ENCODE peak calls at places on chromosomes 13 and 19, in five cellular contexts. One of them, this sample, is unnamed.
A peak's percentile ranks its signal among the peaks of the same experiment; 100 is the strongest.

GRCh38 chr13:98930014-98930625 is 47.7 kb downstream of the DOCK9 start:
- DNase-seq in omental fat pad: no peak
- DNase-seq in activated CD8-positive, alpha-beta T cell treated with anti-CD3 and anti-CD28 coated beads for 36 hours: peak; percentile 16
- DNase-seq in lower leg skin: no peak
- DNase-seq in CD8-positive, alpha-beta T cell: no peak
- DNase-seq in this sample: no peak

GRCh38 chr13:111920932-111921705 is 145.8 kb upstream of the SOX1 start:
- DNase-seq in omental fat pad: no peak
- DNase-seq in activated CD8-positive, alpha-beta T cell treated with anti-CD3 and anti-CD28 coated beads for 36 hours: no peak
- DNase-seq in lower leg skin: peak; percentile 64
- DNase-seq in CD8-positive, alpha-beta T cell: no peak
- DNase-seq in this sample: no peak

GRCh38 chr13:61410669-61411297 is 4.9 kb downstream of the PCDH20 start:
- DNase-seq in omental fat pad: no peak
- DNase-seq in activated CD8-positive, alpha-beta T cell treated with anti-CD3 and anti-CD28 coated beads for 36 hours: no peak
- DNase-seq in lower leg skin: no peak
- DNase-seq in CD8-positive, alpha-beta T cell: no peak
- DNase-seq in this sample: no peak

GRCh38 chr13:22114630-22115311 is 443.9 kb downstream of the FGF9 start:
- DNase-seq in omental fat pad: no peak
- DNase-seq in activated CD8-positive, alpha-beta T cell treated with anti-CD3 and anti-CD28 coated beads for 36 hours: peak; percentile 51
- DNase-seq in lower leg skin: no peak
- DNase-seq in CD8-positive, alpha-beta T cell: peak; percentile 16
- DNase-seq in this sample: no peak

GRCh38 chr13:101492251-101492910 is 39.9 kb downstream of the ITGBL1 start:
- DNase-seq in omental fat pad: no peak
- DNase-seq in activated CD8-positive, alpha-beta T cell treated with anti-CD3 and anti-CD28 coated beads for 36 hours: no peak
- DNase-seq in lower leg skin: no peak
- DNase-seq in CD8-positive, alpha-beta T cell: no peak
- DNase-seq in this sample: no peak

GRCh38 chr13:41453620-41454019 is 3.7 kb upstream of the RGCC start:
- DNase-seq in omental fat pad: no peak
- DNase-seq in activated CD8-positive, alpha-beta T cell treated with anti-CD3 and anti-CD28 coated beads for 36 hours: no peak
- DNase-seq in lower leg skin: no peak
- DNase-seq in CD8-positive, alpha-beta T cell: no peak
- DNase-seq in this sample: no peak

GRCh38 chr19:45976180-45976579 is 2.5 kb upstream of the NOVA2 start:
- DNase-seq in omental fat pad: no peak
- DNase-seq in activated CD8-positive, alpha-beta T cell treated with anti-CD3 and anti-CD28 coated beads for 36 hours: no peak
- DNase-seq in lower leg skin: no peak
- DNase-seq in CD8-positive, alpha-beta T cell: no peak
- DNase-seq in this sample: no peak

GRCh38 chr19:1161716-1162115 is 12.4 kb downstream of the SBNO2 start:
- DNase-seq in omental fat pad: no peak
- DNase-seq in activated CD8-positive, alpha-beta T cell treated with anti-CD3 and anti-CD28 coated beads for 36 hours: no peak
- DNase-seq in lower leg skin: no peak
- DNase-seq in CD8-positive, alpha-beta T cell: no peak
- DNase-seq in this sample: peak; percentile 90

GRCh38 chr19:2059422-2060201 is 8.6 kb upstream of the MKNK2 start:
- DNase-seq in omental fat pad: no peak
- DNase-seq in activated CD8-positive, alpha-beta T cell treated with anti-CD3 and anti-CD28 coated beads for 36 hours: no peak
- DNase-seq in lower leg skin: peak; percentile 94
- DNase-seq in CD8-positive, alpha-beta T cell: no peak
- DNase-seq in this sample: no peak

GRCh38 chr13:79297128-79297527 is 108.9 kb downstream of the RBM26 start:
- DNase-seq in omental fat pad: no peak
- DNase-seq in activated CD8-positive, alpha-beta T cell treated with anti-CD3 and anti-CD28 coated beads for 36 hours: no peak
- DNase-seq in lower leg skin: no peak
- DNase-seq in CD8-positive, alpha-beta T cell: no peak
- DNase-seq in this sample: no peak

GRCh38 chr19:31419871-31420430 is 70.7 kb upstream of the TSHZ3 start:
- DNase-seq in omental fat pad: no peak
- DNase-seq in activated CD8-positive, alpha-beta T cell treated with anti-CD3 and anti-CD28 coated beads for 36 hours: no peak
- DNase-seq in lower leg skin: no peak
- DNase-seq in CD8-positive, alpha-beta T cell: no peak
- DNase-seq in this sample: no peak

GRCh38 chr13:67150608-67151007 is 79.5 kb downstream of the PCDH9 start:
- DNase-seq in omental fat pad: no peak
- DNase-seq in activated CD8-positive, alpha-beta T cell treated with anti-CD3 and anti-CD28 coated beads for 36 hours: no peak
- DNase-seq in lower leg skin: no peak
- DNase-seq in CD8-positive, alpha-beta T cell: no peak
- DNase-seq in this sample: no peak

GRCh38 chr13:102147353-102147752 is 254.5 kb downstream of the FGF14 start:
- DNase-seq in omental fat pad: no peak
- DNase-seq in activated CD8-positive, alpha-beta T cell treated with anti-CD3 and anti-CD28 coated beads for 36 hours: no peak
- DNase-seq in lower leg skin: no peak
- DNase-seq in CD8-positive, alpha-beta T cell: no peak
- DNase-seq in this sample: no peak

GRCh38 chr13:25980255-25980654 is 71.6 kb downstream of the SHISA2 start:
- DNase-seq in omental fat pad: no peak
- DNase-seq in activated CD8-positive, alpha-beta T cell treated with anti-CD3 and anti-CD28 coated beads for 36 hours: peak; percentile 17
- DNase-seq in lower leg skin: no peak
- DNase-seq in CD8-positive, alpha-beta T cell: no peak
- DNase-seq in this sample: no peak

GRCh38 chr13:96947343-96947910 is 46.8 kb downstream of the OXGR1 start:
- DNase-seq in omental fat pad: no peak
- DNase-seq in activated CD8-positive, alpha-beta T cell treated with anti-CD3 and anti-CD28 coated beads for 36 hours: no peak
- DNase-seq in lower leg skin: no peak
- DNase-seq in CD8-positive, alpha-beta T cell: no peak
- DNase-seq in this sample: no peak

GRCh38 chr13:48258430-48258829 is 25.4 kb downstream of the ITM2B start:
- DNase-seq in omental fat pad: no peak
- DNase-seq in activated CD8-positive, alpha-beta T cell treated with anti-CD3 and anti-CD28 coated beads for 36 hours: no peak
- DNase-seq in lower leg skin: no peak
- DNase-seq in CD8-positive, alpha-beta T cell: no peak
- DNase-seq in this sample: no peak

GRCh38 chr13:109644956-109645355 is 141.4 kb downstream of the IRS2 start:
- DNase-seq in omental fat pad: no peak
- DNase-seq in activated CD8-positive, alpha-beta T cell treated with anti-CD3 and anti-CD28 coated beads for 36 hours: no peak
- DNase-seq in lower leg skin: no peak
- DNase-seq in CD8-positive, alpha-beta T cell: no peak
- DNase-seq in this sample: no peak

GRCh38 chr19:29542327-29542726 is 16.5 kb downstream of the VSTM2B start:
- DNase-seq in omental fat pad: no peak
- DNase-seq in activated CD8-positive, alpha-beta T cell treated with anti-CD3 and anti-CD28 coated beads for 36 hours: no peak
- DNase-seq in lower leg skin: no peak
- DNase-seq in CD8-positive, alpha-beta T cell: no peak
- DNase-seq in this sample: no peak

GRCh38 chr19:21130097-21130775 is 11.6 kb upstream of the ZNF431 start:
- DNase-seq in omental fat pad: no peak
- DNase-seq in activated CD8-positive, alpha-beta T cell treated with anti-CD3 and anti-CD28 coated beads for 36 hours: no peak
- DNase-seq in lower leg skin: no peak
- DNase-seq in CD8-positive, alpha-beta T cell: no peak
- DNase-seq in this sample: no peak

GRCh38 chr13:81745391-81745790 is 1404.5 kb upstream of the SPRY2 start:
- DNase-seq in omental fat pad: no peak
- DNase-seq in activated CD8-positive, alpha-beta T cell treated with anti-CD3 and anti-CD28 coated beads for 36 hours: no peak
- DNase-seq in lower leg skin: no peak
- DNase-seq in CD8-positive, alpha-beta T cell: no peak
- DNase-seq in this sample: no peak

GRCh38 chr13:45879666-45880065 is 28.1 kb upstream of the SIAH3 start:
- DNase-seq in omental fat pad: no peak
- DNase-seq in activated CD8-positive, alpha-beta T cell treated with anti-CD3 and anti-CD28 coated beads for 36 hours: no peak
- DNase-seq in lower leg skin: no peak
- DNase-seq in CD8-positive, alpha-beta T cell: no peak
- DNase-seq in this sample: no peak

GRCh38 chr19:36674201-36674600 is 7.6 kb upstream of the ZNF461 start:
- DNase-seq in omental fat pad: no peak
- DNase-seq in activated CD8-positive, alpha-beta T cell treated with anti-CD3 and anti-CD28 coated beads for 36 hours: no peak
- DNase-seq in lower leg skin: no peak
- DNase-seq in CD8-positive, alpha-beta T cell: no peak
- DNase-seq in this sample: no peak

GRCh38 chr19:6672693-6673290 is 2.8 kb upstream of the TNFSF14 start:
- DNase-seq in omental fat pad: no peak
- DNase-seq in activated CD8-positive, alpha-beta T cell treated with anti-CD3 and anti-CD28 coated beads for 36 hours: no peak
- DNase-seq in lower leg skin: no peak
- DNase-seq in CD8-positive, alpha-beta T cell: no peak
- DNase-seq in this sample: no peak

GRCh38 chr19:35006999-35007365 is 6.9 kb downstream of the GRAMD1A start:
- DNase-seq in omental fat pad: no peak
- DNase-seq in activated CD8-positive, alpha-beta T cell treated with anti-CD3 and anti-CD28 coated beads for 36 hours: no peak
- DNase-seq in lower leg skin: no peak
- DNase-seq in CD8-positive, alpha-beta T cell: no peak
- DNase-seq in this sample: no peak

GRCh38 chr13:23020246-23020843 is 160.4 kb upstream of the SGCG start:
- DNase-seq in omental fat pad: no peak
- DNase-seq in activated CD8-positive, alpha-beta T cell treated with anti-CD3 and anti-CD28 coated beads for 36 hours: peak; percentile 61
- DNase-seq in lower leg skin: no peak
- DNase-seq in CD8-positive, alpha-beta T cell: peak; percentile 16
- DNase-seq in this sample: peak; percentile 15

DNA sequence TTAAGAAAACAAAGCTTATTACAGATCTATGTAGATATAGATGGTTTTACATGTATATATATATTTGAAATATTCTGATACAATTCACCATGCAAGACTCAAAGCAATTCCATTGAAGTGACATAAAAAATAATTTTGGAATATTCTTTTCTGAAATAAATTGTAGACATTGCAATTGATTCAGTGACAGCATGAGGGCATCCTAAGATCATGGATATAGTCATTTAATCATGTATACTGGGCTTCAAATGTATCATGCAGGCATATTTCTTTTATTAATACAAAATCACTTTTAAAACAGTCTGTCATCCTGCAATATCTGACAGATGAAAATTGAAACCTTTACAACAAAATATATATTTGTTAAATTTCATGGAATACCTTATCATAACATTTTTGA is 286.7 kb upstream of the SLITRK6 start:
- DNase-seq in omental fat pad: no peak
- DNase-seq in activated CD8-positive, alpha-beta T cell treated with anti-CD3 and anti-CD28 coated beads for 36 hours: no peak
- DNase-seq in lower leg skin: no peak
- DNase-seq in CD8-positive, alpha-beta T cell: no peak
- DNase-seq in this sample: no peak
- TF ChIP-seq CTCF in omental fat pad: no peak
- TF ChIP-seq CTCF in activated CD8-positive, alpha-beta T cell treated with anti-CD3 and anti-CD28 coated beads for 36 hours: no peak
- TF ChIP-seq CTCF in lower leg skin: no peak
- TF ChIP-seq CTCF in CD8-positive, alpha-beta T cell: no peak
- TF ChIP-seq CTCF in this sample: peak; percentile 58

GRCh38 chr19:18830488-18830887 is 1.3 kb upstream of the UPF1 start:
- DNase-seq in omental fat pad: no peak
- DNase-seq in activated CD8-positive, alpha-beta T cell treated with anti-CD3 and anti-CD28 coated beads for 36 hours: no peak
- DNase-seq in lower leg skin: no peak
- DNase-seq in CD8-positive, alpha-beta T cell: no peak
- DNase-seq in this sample: no peak

GRCh38 chr19:18833141-18833476 is 1.4 kb downstream of the UPF1 start:
- DNase-seq in omental fat pad: no peak
- DNase-seq in activated CD8-positive, alpha-beta T cell treated with anti-CD3 and anti-CD28 coated beads for 36 hours: no peak
- DNase-seq in lower leg skin: no peak
- DNase-seq in CD8-positive, alpha-beta T cell: no peak
- DNase-seq in this sample: no peak

GRCh38 chr19:18831524-18832330 is at the start of gene UPF1:
- DNase-seq in omental fat pad: peak; percentile 55
- DNase-seq in activated CD8-positive, alpha-beta T cell treated with anti-CD3 and anti-CD28 coated beads for 36 hours: peak; percentile 96
- DNase-seq in lower leg skin: peak; percentile 97
- DNase-seq in CD8-positive, alpha-beta T cell: peak; percentile 96
- DNase-seq in this sample: peak; percentile 93

GRCh38 chr19:18833849-18834643 is 2.3 kb downstream of the UPF1 start:
- DNase-seq in omental fat pad: no peak
- DNase-seq in activated CD8-positive, alpha-beta T cell treated with anti-CD3 and anti-CD28 coated beads for 36 hours: peak; percentile 30
- DNase-seq in lower leg skin: no peak
- DNase-seq in CD8-positive, alpha-beta T cell: no peak
- DNase-seq in this sample: no peak

DNA sequence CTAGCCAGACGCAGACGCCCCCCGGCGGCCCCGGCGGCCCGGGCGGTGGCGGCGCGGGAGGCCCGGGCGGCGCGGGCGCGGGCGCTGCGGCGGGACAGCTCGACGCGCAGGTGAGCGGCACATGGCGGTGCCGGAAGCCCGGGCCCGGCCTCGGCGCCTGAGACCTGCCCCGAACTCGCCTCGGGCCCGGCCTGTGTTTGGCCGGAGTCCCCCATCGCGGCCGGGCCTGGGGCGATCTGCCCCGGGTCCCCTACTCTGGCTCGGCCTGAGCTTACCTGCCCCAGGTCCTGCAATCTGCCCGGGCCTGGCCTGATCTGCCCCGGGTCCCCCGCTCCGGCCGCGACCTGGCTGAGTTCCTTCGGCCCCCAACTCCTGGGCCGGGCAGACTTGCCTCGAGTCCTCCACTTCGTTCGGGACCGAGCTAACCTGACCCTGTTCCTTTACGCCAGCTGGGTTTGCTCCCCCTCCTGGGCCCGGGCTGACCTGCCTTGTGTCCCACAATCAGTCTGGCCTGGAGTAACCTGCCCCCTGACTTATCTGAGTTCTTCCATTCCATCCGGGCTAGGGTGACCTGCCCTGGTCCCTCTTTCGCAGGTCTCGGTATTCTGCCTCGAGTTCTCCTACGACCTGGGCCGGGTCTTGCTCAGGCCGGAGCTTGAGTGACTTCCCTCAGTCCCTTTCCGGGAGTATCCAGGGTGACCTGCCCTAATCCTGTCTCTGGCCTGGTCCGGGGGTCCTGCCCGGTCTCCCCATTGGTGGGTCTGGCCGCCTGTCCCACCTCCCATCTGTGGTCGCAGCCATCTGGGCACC is 777 bp downstream of the UPF1 start:
- DNase-seq in omental fat pad: no peak
- DNase-seq in activated CD8-positive, alpha-beta T cell treated with anti-CD3 and anti-CD28 coated beads for 36 hours: peak; percentile 53
- DNase-seq in lower leg skin: no peak
- DNase-seq in CD8-positive, alpha-beta T cell: peak; percentile 27
- DNase-seq in this sample: peak; percentile 17
- TF ChIP-seq CTCF in omental fat pad: no peak
- TF ChIP-seq CTCF in activated CD8-positive, alpha-beta T cell treated with anti-CD3 and anti-CD28 coated beads for 36 hours: no peak
- TF ChIP-seq CTCF in lower leg skin: no peak
- TF ChIP-seq CTCF in CD8-positive, alpha-beta T cell: no peak
- TF ChIP-seq CTCF in this sample: no peak

GRCh38 chr19:12652219-12652618 is 14.3 kb downstream of the MAN2B1 start:
- DNase-seq in omental fat pad: no peak
- DNase-seq in activated CD8-positive, alpha-beta T cell treated with anti-CD3 and anti-CD28 coated beads for 36 hours: no peak
- DNase-seq in lower leg skin: no peak
- DNase-seq in CD8-positive, alpha-beta T cell: no peak
- DNase-seq in this sample: no peak

GRCh38 chr19:12660980-12661379 is 5.6 kb downstream of the MAN2B1 start:
- DNase-seq in omental fat pad: no peak
- DNase-seq in activated CD8-positive, alpha-beta T cell treated with anti-CD3 and anti-CD28 coated beads for 36 hours: no peak
- DNase-seq in lower leg skin: no peak
- DNase-seq in CD8-positive, alpha-beta T cell: no peak
- DNase-seq in this sample: no peak

GRCh38 chr19:12655546-12655945 is 11.0 kb downstream of the MAN2B1 start:
- DNase-seq in omental fat pad: no peak
- DNase-seq in activated CD8-positive, alpha-beta T cell treated with anti-CD3 and anti-CD28 coated beads for 36 hours: no peak
- DNase-seq in lower leg skin: no peak
- DNase-seq in CD8-positive, alpha-beta T cell: no peak
- DNase-seq in this sample: no peak

GRCh38 chr19:12656899-12657571 is 9.5 kb downstream of the MAN2B1 start:
- DNase-seq in omental fat pad: no peak
- DNase-seq in activated CD8-positive, alpha-beta T cell treated with anti-CD3 and anti-CD28 coated beads for 36 hours: peak; percentile 69
- DNase-seq in lower leg skin: no peak
- DNase-seq in CD8-positive, alpha-beta T cell: no peak
- DNase-seq in this sample: no peak

GRCh38 chr19:12657966-12658365 is 8.6 kb downstream of the MAN2B1 start:
- DNase-seq in omental fat pad: no peak
- DNase-seq in activated CD8-positive, alpha-beta T cell treated with anti-CD3 and anti-CD28 coated beads for 36 hours: no peak
- DNase-seq in lower leg skin: no peak
- DNase-seq in CD8-positive, alpha-beta T cell: no peak
- DNase-seq in this sample: no peak
- TF ChIP-seq CTCF in omental fat pad: no peak
- TF ChIP-seq CTCF in activated CD8-positive, alpha-beta T cell treated with anti-CD3 and anti-CD28 coated beads for 36 hours: no peak
- TF ChIP-seq CTCF in lower leg skin: no peak
- TF ChIP-seq CTCF in CD8-positive, alpha-beta T cell: no peak
- TF ChIP-seq CTCF in this sample: no peak

GRCh38 chr19:53372196-53372595 is 6.7 kb downstream of the ZNF525 start:
- DNase-seq in omental fat pad: no peak
- DNase-seq in activated CD8-positive, alpha-beta T cell treated with anti-CD3 and anti-CD28 coated beads for 36 hours: no peak
- DNase-seq in lower leg skin: no peak
- DNase-seq in CD8-positive, alpha-beta T cell: no peak
- DNase-seq in this sample: no peak
- TF ChIP-seq CTCF in omental fat pad: no peak
- TF ChIP-seq CTCF in activated CD8-positive, alpha-beta T cell treated with anti-CD3 and anti-CD28 coated beads for 36 hours: no peak
- TF ChIP-seq CTCF in lower leg skin: no peak
- TF ChIP-seq CTCF in CD8-positive, alpha-beta T cell: no peak
- TF ChIP-seq CTCF in this sample: no peak

GRCh38 chr13:64997438-64997837 is 2232.7 kb downstream of the PCDH9 start:
- DNase-seq in omental fat pad: no peak
- DNase-seq in activated CD8-positive, alpha-beta T cell treated with anti-CD3 and anti-CD28 coated beads for 36 hours: no peak
- DNase-seq in lower leg skin: no peak
- DNase-seq in CD8-positive, alpha-beta T cell: no peak
- DNase-seq in this sample: no peak
- TF ChIP-seq CTCF in omental fat pad: no peak
- TF ChIP-seq CTCF in activated CD8-positive, alpha-beta T cell treated with anti-CD3 and anti-CD28 coated beads for 36 hours: no peak
- TF ChIP-seq CTCF in lower leg skin: no peak
- TF ChIP-seq CTCF in CD8-positive, alpha-beta T cell: no peak
- TF ChIP-seq CTCF in this sample: no peak

This sample was measured in D721Med.